ENCODE peak calls at places on chromosome 4, in eight cellular contexts. U, C, H, Q, R, Z, D and G are unnamed samples.

GRCh38 chr4:119211856-119212250 is 660 bp upstream of the USP53 start:
- DNase-seq in U (no peak), Z (no peak), H (no peak), R (no peak), D (no peak), C (no peak), Q (no peak), G (peak; percentile 22)

GRCh38 chr4:89316187-89316586 is 8.6 kb upstream of the GPRIN3 start:
- DNase-seq in Z (peak; percentile 27), D (peak; percentile 31), U (no peak), H (no peak), Q (no peak), C (no peak), R (no peak), G (no peak)

GRCh38 chr4:78845469-78845868 is 69.3 kb downstream of the BMP2K start:
- DNase-seq in H (no peak), D (no peak), Q (no peak), U (peak; percentile 38), Z (peak; percentile 35), R (no peak), C (peak; percentile 14), G (no peak)

GRCh38 chr4:53647547-53647946 is 56.3 kb upstream of the LNX1 start:
- DNase-seq in Q (no peak), H (no peak), R (no peak), Z (no peak), C (no peak), D (no peak), U (no peak), G (no peak)

GRCh38 chr4:162163892-162164759 is at the start of gene FSTL5:
- DNase-seq in Z (peak; percentile 30), R (peak; percentile 49), H (no peak), D (peak; percentile 82), C (no peak), U (peak; percentile 1), Q (peak; percentile 70), G (no peak)

GRCh38 chr4:117491531-117491930 is 406.2 kb upstream of the TRAM1L1 start:
- DNase-seq in U (no peak), H (no peak), D (no peak), Q (no peak), R (no peak), Z (no peak), C (no peak), G (no peak)

GRCh38 chr4:43411226-43411625 is 518.7 kb downstream of the GRXCR1 start:
- DNase-seq in Q (no peak), D (no peak), R (no peak), H (no peak), C (peak; percentile 39), U (peak; percentile 78), Z (peak; percentile 18), G (no peak)

GRCh38 chr4:103718993-103719319 is 829 bp downstream of the TACR3 start:
- DNase-seq in Z (no peak), Q (no peak), H (no peak), R (no peak), U (no peak), C (no peak), D (no peak), G (no peak)

GRCh38 chr4:60923075-60923474 is 277.1 kb upstream of the ADGRL3 start:
- DNase-seq in R (no peak), D (no peak), C (no peak), H (no peak), Q (no peak), Z (no peak), U (no peak), G (no peak)

GRCh38 chr4:73705056-73705432 is 35.3 kb upstream of the CXCL8 start:
- DNase-seq in R (peak; percentile 16), U (peak; percentile 46), D (peak; percentile 71), C (peak; percentile 58), Z (peak; percentile 68), Q (no peak), H (no peak), G (no peak)

GRCh38 chr4:155854597-155855226 is 11.4 kb downstream of the ASIC5 start:
- DNase-seq in D (no peak), Z (peak; percentile 17), R (no peak), U (peak; percentile 22), C (peak; percentile 30), Q (no peak), H (no peak), G (no peak)

GRCh38 chr4:88006956-88007303 is 505 bp upstream of the PKD2 start:
- DNase-seq in Z (no peak), D (no peak), Q (peak; percentile 25), H (no peak), C (peak; percentile 46), R (no peak), U (no peak), G (no peak)

GRCh38 chr4:152556283-152556682 is 20.4 kb upstream of the FBXW7 start:
- DNase-seq in U (peak; percentile 26), C (no peak), H (no peak), D (no peak), Q (no peak), Z (no peak), R (no peak), G (no peak)

GRCh38 chr4:76463568-76463967 is 28.5 kb downstream of the SHROOM3 start:
- DNase-seq in Z (no peak), C (no peak), H (no peak), U (no peak), R (no peak), Q (no peak), D (no peak), G (no peak)

GRCh38 chr4:48016141-48017107 is at the start of the genes CNGA1 and NIPAL1:
- DNase-seq in Q (peak; percentile 95), C (peak; percentile 71), Z (peak; percentile 69), H (no peak), D (peak; percentile 63), U (peak; percentile 38), R (no peak), G (no peak)

GRCh38 chr4:48015678-48016077 is 803 bp downstream of the CNGA1 start:
- DNase-seq in D (no peak), H (no peak), C (no peak), U (no peak), Z (no peak), Q (no peak), R (no peak), G (no peak)

GRCh38 chr4:48015216-48015615 is 1.3 kb downstream of the CNGA1 start:
- DNase-seq in R (no peak), H (no peak), C (no peak), U (no peak), Q (no peak), D (no peak), Z (no peak), G (no peak)

GRCh38 chr4:48017108-48017527 is 546 bp downstream of the NIPAL1 start:
- DNase-seq in Q (peak; percentile 78), U (peak; percentile 61), Z (peak; percentile 77), D (peak; percentile 56), H (no peak), C (peak; percentile 58), R (no peak), G (no peak)

DNA sequence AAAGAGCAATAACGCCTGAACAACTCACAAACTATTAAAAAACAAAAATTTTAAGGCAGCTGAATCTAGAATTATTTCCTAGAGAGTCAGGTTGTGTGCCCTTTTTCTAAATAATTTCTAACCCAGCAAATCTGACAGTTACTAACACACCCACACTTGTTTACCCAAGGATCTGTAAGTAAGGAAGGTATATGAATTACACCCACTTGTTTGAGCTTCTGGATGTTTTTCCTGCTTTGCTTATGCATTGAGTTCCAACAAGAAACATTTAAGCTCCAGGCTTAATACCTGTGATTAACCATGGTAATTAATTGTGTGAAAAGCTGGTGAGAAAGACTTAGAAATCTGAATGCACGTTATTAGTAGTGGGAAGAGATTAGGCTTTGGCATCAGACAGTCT is 1.5 kb downstream of the NIPAL1 start:
- DNase-seq in U (no peak), Z (no peak), D (no peak), Q (no peak), C (no peak), H (no peak), R (no peak), G (no peak)
- H3K4me3 ChIP-seq in U (no peak overlapping the region), Z (no peak overlapping the region), D (no peak overlapping the region), Q (no peak overlapping the region), C (no peak overlapping the region), H (no peak overlapping the region), R (no peak overlapping the region), G (no peak overlapping the region)

DNA sequence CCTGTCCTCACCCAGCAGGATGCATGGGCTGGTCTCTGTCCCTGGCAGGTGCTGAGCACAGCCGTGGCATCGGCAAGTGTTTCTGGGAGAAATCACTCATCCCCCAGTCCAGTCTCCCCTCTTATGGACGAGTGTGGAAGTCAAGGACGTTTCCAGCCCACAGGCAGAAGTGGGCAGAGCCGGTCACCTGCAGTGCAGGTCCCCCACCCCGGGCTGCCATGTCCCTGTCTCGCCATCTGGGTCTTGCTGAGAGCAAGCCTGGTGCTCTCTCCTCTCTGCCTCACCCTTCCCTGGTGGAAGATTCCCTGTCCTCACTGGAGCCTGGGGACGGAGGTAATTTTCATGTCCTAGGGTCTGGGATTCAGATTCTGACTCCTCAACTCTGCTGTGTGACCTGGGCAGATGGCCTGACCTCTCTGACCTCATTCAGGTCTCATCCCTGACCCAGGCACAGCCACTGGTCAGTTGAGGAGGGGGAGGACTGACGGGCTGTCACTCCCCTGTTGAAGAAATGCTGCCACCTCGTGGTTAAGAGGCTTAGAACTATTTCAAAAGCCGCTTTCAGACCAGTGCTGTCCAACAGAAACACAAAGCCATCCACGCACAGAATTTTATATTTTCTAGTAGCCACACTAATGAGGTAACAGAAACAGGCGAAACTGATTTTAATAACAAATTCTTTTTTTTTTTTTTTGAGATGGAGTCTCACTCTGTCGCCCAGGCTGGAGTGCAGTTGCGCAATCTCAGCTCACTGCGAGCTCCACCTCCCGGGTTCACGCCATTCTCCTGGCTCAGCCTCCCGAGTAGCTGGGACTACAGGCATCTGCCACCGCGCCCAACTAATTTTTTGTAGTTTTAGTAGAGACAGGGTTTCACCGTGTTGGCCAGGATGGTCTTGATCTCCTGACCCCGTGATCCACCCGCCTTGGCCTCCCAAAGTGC is 1.8 kb downstream of the CPZ start:
- DNase-seq in C (peak; percentile 82), Q (no peak), R (peak; percentile 35), H (no peak), Z (peak; percentile 80), U (peak; percentile 85), D (peak; percentile 53), G (no peak)
- H3K4me3 ChIP-seq in C (no peak overlapping the region), Q (no peak overlapping the region), R (no peak overlapping the region), H (no peak overlapping the region), Z (no peak overlapping the region), U (peak overlapping the region; percentile 84), D (no peak overlapping the region), G (no peak overlapping the region)

GRCh38 chr4:168162604-168163003 is 70.3 kb downstream of the ANXA10 start:
- DNase-seq in U (no peak), R (no peak), Z (peak; percentile 73), C (peak; percentile 51), D (no peak), Q (no peak), H (no peak), G (no peak)

GRCh38 chr4:168167714-168168284 is 75.5 kb downstream of the ANXA10 start:
- DNase-seq in C (peak; percentile 42), Q (no peak), R (no peak), U (peak; percentile 28), D (no peak), H (no peak), Z (peak; percentile 31), G (no peak)

GRCh38 chr4:168164915-168165548 is 72.7 kb downstream of the ANXA10 start:
- DNase-seq in Z (no peak), R (no peak), Q (no peak), U (no peak), H (no peak), C (no peak), D (no peak), G (no peak)

GRCh38 chr4:168163106-168163505 is 70.8 kb downstream of the ANXA10 start:
- DNase-seq in Q (no peak), C (no peak), D (no peak), Z (no peak), R (no peak), U (no peak), H (no peak), G (no peak)
- H3K4me3 ChIP-seq in Q (no peak overlapping the region), C (no peak overlapping the region), D (no peak overlapping the region), Z (no peak overlapping the region), R (no peak overlapping the region), U (no peak overlapping the region), H (no peak overlapping the region), G (no peak overlapping the region)

GRCh38 chr4:187908079-187908501 is 87.5 kb upstream of the ZFP42 start:
- DNase-seq in R (no peak), H (no peak), Q (no peak), U (peak; percentile 2), Z (peak; percentile 16), D (no peak), C (no peak), G (no peak)
- H3K4me3 ChIP-seq in R (no peak overlapping the region), H (no peak overlapping the region), Q (no peak overlapping the region), U (no peak overlapping the region), Z (no peak overlapping the region), D (no peak overlapping the region), C (no peak overlapping the region), G (no peak overlapping the region)